ENCODE peak calls at places on chromosome 14, in eight cellular contexts. D is heart left ventricle, M is upper lobe of left lung, Z is IMR-90, X is A549, K is body of pancreas, O is K562, N is testis. I is an unnamed sample.

GRCh38 chr14:64612021-64612380 is 62.2 kb downstream of the PPP1R36 start:
- DNase-seq in D (no peak), M (no peak), Z (peak; percentile 85), X (peak; percentile 67), K (no peak), O (no peak), N (no peak), I (no peak)

GRCh38 chr14:50871914-50872732 is at the start of gene ABHD12B:
- DNase-seq in D (no peak), M (no peak), Z (no peak), X (no peak), K (no peak), O (no peak), N (no peak), I (no peak)

GRCh38 chr14:101031186-101031585 is 127.7 kb upstream of the RTL1 start:
- DNase-seq in D (peak; percentile 16), M (no peak), Z (no peak), X (no peak), K (no peak), O (no peak), N (no peak), I (no peak)

GRCh38 chr14:75369506-75369905 is 58.3 kb upstream of the JDP2 start:
- DNase-seq in D (no peak), M (no peak), Z (no peak), X (no peak), K (no peak), O (no peak), N (no peak), I (no peak)

GRCh38 chr14:76863724-76864407 is 37.7 kb downstream of the LRRC74A start:
- DNase-seq in D (no peak), M (peak; percentile 81), Z (no peak), X (no peak), K (peak; percentile 64), O (no peak), N (peak; percentile 30), I (no peak)

GRCh38 chr14:54589076-54589475 is 22.1 kb downstream of the SAMD4A start:
- DNase-seq in D (no peak), M (no peak), Z (peak; percentile 69), X (no peak), K (no peak), O (no peak), N (no peak), I (no peak)

GRCh38 chr14:75711134-75711795 is 50.2 kb downstream of the TTLL5 start:
- DNase-seq in D (no peak), M (peak; percentile 24), Z (peak; percentile 72), X (peak; percentile 51), K (peak; percentile 51), O (peak; percentile 35), N (no peak), I (no peak)

GRCh38 chr14:88987516-88987915 is 163.1 kb downstream of the TTC8 start:
- DNase-seq in D (no peak), M (no peak), Z (no peak), X (no peak), K (no peak), O (no peak), N (no peak), I (no peak)

GRCh38 chr14:104280902-104281767 is 142.7 kb downstream of the KIF26A start:
- DNase-seq in D (peak; percentile 57), M (peak; percentile 18), Z (no peak), X (no peak), K (peak; percentile 1), O (no peak), N (no peak), I (no peak)

DNA sequence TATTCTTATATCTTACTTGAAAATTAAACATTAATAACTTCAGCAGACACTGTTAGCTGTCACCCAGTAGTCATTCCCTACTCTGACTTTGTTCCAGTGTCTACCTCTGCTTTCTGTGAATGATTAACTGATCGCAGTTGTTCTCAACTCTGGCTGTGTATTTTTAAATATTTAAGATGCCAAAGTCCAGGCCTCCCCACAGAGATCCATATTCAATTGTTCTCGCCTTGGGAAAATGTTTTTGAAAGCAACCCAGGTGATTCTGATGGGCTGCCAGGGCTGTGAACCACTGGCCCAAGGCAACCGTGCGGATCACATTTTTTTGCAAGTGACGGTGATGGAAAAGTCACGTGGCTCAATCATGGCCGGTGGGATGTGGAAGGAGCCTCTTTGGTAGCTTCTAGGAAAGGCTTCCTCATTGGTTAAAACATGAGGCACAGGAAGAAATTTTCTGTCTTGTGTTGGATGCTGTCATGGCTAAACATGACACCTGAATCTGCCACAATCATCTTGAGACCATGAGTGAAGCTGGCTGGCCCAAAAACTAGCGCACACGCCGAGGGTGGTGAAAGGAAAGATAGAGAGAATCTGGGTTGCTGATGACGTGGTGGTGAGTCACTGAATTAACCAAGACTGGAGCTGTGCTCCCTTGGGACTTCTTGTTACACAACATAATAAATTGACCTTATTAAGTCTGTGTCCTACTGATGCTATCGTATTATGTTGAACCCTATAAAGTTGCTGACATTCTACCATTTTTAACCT is 37.2 kb downstream of the RDH12 start:
- DNase-seq in D (no peak), M (peak; percentile 31), Z (peak; percentile 93), X (peak; percentile 93), K (peak; percentile 83), O (peak; percentile 41), N (no peak), I (no peak)
- TF ChIP-seq POLR2A in D (no peak), M (no peak), Z (no peak), X (no peak), K (no peak), O (no peak), N (no peak), I (no peak)

DNA sequence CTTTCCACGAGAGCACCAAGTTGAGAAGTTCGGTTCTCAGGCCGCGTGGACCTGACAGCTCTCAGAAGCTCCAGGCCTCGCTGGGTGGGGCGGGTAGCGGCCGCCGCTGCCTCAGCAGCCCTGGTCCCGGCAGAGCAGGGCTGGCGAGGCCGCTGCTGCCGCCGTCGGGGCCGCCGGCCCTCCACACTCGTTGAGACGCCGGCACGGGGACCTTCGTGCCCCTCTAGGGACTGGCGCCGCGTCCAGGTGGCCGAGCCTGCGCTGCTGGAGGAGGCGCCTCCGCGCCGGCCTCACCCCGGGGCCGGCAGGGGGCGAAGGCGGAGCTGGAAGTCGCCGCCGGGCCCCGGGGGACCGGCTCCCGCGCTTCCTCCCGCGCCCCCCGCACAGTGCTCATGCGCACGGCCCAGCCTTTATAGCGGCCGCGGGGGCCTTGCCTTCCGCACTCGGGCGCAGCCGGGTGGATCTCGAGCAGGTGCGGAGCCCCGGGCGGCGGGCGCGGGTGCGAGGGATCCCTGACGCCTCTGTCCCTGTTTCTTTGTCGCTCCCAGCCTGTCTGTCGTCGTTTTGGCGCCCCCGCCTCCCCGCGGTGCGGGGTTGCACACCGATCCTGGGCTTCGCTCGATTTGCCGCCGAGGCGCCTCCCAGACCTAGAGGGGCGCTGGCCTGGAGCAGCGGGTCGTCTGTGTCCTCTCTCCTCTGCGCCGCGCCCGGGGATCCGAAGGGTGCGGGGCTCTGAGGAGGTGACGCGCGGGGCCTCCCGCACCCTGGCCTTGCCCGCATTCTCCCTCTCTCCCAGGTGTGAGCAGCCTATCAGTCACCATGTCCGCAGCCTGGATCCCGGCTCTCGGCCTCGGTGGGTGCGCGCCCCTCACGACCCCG is at the start of gene COCH:
- DNase-seq in D (peak; percentile 61), M (no peak), Z (no peak), X (peak; percentile 63), K (peak; percentile 49), O (peak; percentile 81), N (no peak), I (no peak)
- H3K27ac ChIP-seq in D (no peak within 1 kb of the TSS), M (no peak within 1 kb of the TSS), Z (no peak within 1 kb of the TSS), X (peak within 1 kb of the TSS; percentile 90), K (no peak within 1 kb of the TSS), O (peak within 1 kb of the TSS; percentile 82), N (no peak within 1 kb of the TSS), I (no peak within 1 kb of the TSS)

DNA sequence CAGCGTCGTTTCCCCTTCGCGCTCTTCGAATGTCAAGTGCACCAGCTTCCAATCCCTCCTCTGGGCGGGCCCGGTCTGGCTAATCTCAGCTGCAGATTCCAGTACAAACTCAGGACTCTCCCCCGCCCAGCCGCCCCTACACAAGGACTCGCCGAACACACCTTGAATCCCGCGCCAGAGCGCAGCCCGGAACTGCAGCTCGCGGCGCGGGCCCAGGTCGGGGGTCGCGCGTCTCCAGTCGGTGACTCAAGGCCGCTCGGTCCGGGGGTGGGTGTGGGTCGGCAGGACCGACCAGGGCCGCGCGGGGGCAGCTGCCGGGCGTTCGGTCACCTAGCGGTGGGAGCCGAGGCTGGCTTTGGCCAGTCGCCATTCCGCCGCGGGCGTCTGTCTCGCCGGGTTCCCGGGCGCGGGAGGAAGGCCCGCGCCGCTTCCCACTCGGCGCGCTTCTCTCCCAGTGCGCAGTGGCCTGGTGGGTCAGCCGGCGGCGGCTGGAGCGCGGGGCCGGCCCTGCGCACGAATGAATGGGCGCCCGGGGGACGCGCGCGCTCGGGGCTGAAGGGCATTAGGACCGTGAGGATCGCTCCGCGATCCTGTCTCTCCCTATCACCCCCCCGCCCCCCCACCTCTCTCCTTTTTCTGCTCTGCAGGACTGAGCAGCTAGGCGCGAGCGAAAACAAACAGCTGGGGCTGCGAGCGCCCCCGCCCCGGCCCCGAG is at the start of gene GALNT16:
- DNase-seq in D (peak; percentile 76), M (no peak), Z (peak; percentile 12), X (peak; percentile 56), K (peak; percentile 21), O (peak; percentile 42), N (peak; percentile 36), I (no peak)
- H3K4me3 ChIP-seq in D (peak within 1 kb of the TSS; percentile 94), M (peak within 1 kb of the TSS; percentile 27), Z (peak within 1 kb of the TSS; percentile 57), X (peak within 1 kb of the TSS; percentile 62), K (peak within 1 kb of the TSS; percentile 50), O (no peak within 1 kb of the TSS), N (peak within 1 kb of the TSS; percentile 55), I (peak within 1 kb of the TSS; percentile 72)

GRCh38 chr14:72808564-72808963 is 85.3 kb downstream of the DPF3 start:
- DNase-seq in D (no peak), M (no peak), Z (no peak), X (no peak), K (no peak), O (no peak), N (no peak), I (no peak)

GRCh38 chr14:72810201-72810600 is 83.7 kb downstream of the DPF3 start:
- DNase-seq in D (no peak), M (no peak), Z (no peak), X (no peak), K (no peak), O (no peak), N (no peak), I (no peak)

GRCh38 chr14:72815459-72815858 is 78.4 kb downstream of the DPF3 start:
- DNase-seq in D (no peak), M (no peak), Z (no peak), X (no peak), K (no peak), O (no peak), N (no peak), I (no peak)

GRCh38 chr14:72809063-72809462 is 84.8 kb downstream of the DPF3 start:
- DNase-seq in D (no peak), M (no peak), Z (no peak), X (no peak), K (no peak), O (no peak), N (no peak), I (no peak)

DNA sequence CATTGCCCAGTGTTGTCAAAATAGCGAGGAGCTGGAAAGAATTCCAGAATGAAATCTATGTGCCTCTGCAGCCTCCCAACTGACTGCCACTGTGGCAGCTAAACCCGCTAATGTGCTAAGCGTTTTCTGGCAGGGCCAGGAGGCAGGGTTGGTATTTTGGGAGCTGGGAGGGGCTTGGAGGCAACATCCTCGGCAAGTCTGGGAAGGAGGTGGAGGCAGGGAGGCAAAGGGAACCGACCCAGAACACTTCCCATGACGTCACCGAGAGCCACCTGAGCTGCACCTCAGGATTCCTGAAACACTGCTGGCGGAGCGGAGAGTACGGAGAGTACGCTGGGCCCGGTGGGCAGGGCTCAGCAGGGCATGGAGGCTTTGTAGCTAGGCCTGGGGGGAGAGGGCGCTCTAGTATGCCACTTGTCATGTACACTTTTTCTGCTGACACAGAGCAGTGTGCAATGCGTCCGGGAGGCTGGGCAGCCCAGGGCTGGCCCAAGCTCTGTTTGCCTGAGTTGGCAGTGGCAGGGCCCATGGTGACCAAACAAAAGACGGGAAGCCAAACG is 81.5 kb downstream of the DPF3 start:
- DNase-seq in D (peak; percentile 77), M (no peak), Z (no peak), X (no peak), K (no peak), O (no peak), N (no peak), I (no peak)
- TF ChIP-seq POLR2A in D (peak; percentile 40), M (no peak), Z (no peak), X (no peak), K (no peak), O (no peak), N (no peak), I (no peak)